ENCODE peak calls at places on chromosomes 13 and 19, in four cellular contexts. F is K562, V is HCT116, L is HepG2. C is an unnamed sample.

GRCh38 chr13:51821666-51822065 is 17.7 kb upstream of the DHRS12 start:
- DNase-seq in V (no peak), F (no peak), L (no peak), C (no peak)

GRCh38 chr13:81957121-81957520 is 1616.2 kb upstream of the SPRY2 start:
- DNase-seq in L (peak), F (no peak), V (no peak), C (no peak)

GRCh38 chr13:80924596-80924995 is 583.7 kb upstream of the SPRY2 start:
- DNase-seq in V (no peak), L (no peak), F (no peak), C (no peak)

GRCh38 chr19:45781282-45782161 is 768 bp downstream of the DMPK start:
- DNase-seq in L (no peak), F (no peak), V (no peak), C (no peak)

GRCh38 chr13:21638319-21639282 is 32.3 kb upstream of the FGF9 start:
- DNase-seq in L (no peak), F (peak), V (no peak), C (no peak)

GRCh38 chr13:67574320-67575233 is 344.4 kb upstream of the PCDH9 start:
- DNase-seq in F (no peak), L (no peak), V (no peak), C (no peak)

GRCh38 chr13:89966524-89966923 is 1381.0 kb upstream of the MIR17HG start:
- DNase-seq in V (no peak), L (no peak), F (no peak), C (no peak)

GRCh38 chr13:34161829-34162544 is 344.0 kb downstream of the RFC3 start:
- DNase-seq in L (peak), V (no peak), F (no peak), C (peak)

GRCh38 chr13:91978571-91978970 is 580.1 kb downstream of the GPC5 start:
- DNase-seq in F (no peak), V (no peak), L (no peak), C (no peak)

GRCh38 chr19:12676384-12676792 is 5.3 kb downstream of the DHPS start:
- DNase-seq in F (peak), L (peak), V (peak), C (peak)

GRCh38 chr13:100423375-100423774 is 165.2 kb downstream of the GGACT start:
- DNase-seq in L (no peak), F (no peak), V (no peak), C (no peak)

GRCh38 chr19:1601613-1602064 is 3.6 kb downstream of the UQCR11 start:
- DNase-seq in V (no peak), F (peak), L (no peak), C (no peak)

GRCh38 chr19:58227964-58228583 is 640 bp upstream of the ZNF544 start:
- DNase-seq in L (no peak), F (no peak), V (no peak), C (no peak)

GRCh38 chr19:52946322-52947310 is 16.1 kb downstream of the ZNF816 start:
- DNase-seq in L (no peak), V (no peak), F (peak), C (no peak)

GRCh38 chr13:92972751-92973150 is 253.9 kb upstream of the GPC6 start:
- DNase-seq in V (no peak), L (no peak), F (no peak), C (no peak)

GRCh38 chr19:5050905-5051304 is 82.0 kb downstream of the KDM4B start:
- DNase-seq in L (no peak), F (no peak), V (no peak), C (no peak)

GRCh38 chr19:3642987-3643386 is 16.4 kb upstream of the CACTIN start:
- DNase-seq in V (peak), F (peak), L (no peak), C (no peak)

GRCh38 chr19:48111280-48111679 is 663 bp upstream of the PLA2G4C start:
- DNase-seq in V (no peak), L (no peak), F (no peak), C (no peak)

GRCh38 chr13:97445504-97446187 is 11.7 kb downstream of the RAP2A start:
- DNase-seq in V (no peak), F (no peak), L (no peak), C (no peak)

DNA sequence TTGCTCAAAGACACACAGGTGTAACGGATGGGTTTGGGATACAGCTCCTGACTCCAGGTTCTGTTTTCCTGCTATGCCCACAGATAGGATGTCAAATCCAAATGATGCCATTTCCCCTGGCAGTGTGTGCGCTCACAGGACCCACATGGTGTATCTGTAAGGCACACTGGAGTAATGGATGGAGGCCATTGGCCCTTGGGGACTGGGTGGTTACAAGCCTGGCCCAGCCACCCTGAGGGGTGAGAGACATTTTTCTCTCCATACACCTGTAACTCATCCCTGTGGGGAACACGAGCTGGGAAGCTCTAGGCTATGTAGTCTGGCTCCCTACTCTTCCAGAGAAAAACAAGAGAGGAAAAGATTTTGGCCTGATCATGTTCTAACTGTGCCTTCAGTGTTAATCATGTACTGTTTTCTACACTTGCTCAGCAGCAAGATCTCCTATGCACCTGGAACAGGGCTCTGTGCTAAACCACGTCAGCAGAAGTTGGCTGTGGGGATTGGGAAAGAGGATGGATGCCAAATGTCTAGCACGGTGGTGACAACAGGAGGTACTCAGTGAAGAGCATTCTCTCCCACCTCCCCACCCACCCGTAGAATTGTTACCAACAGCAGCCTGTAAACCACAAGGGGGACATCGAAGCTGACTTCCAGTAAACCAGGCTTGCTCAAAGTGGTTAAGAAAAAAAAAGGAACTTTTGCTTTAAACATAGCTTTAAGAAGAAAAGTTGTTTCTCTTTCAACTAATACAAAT is 237.0 kb downstream of the LACC1 start:
- DNase-seq in V (no peak), L (no peak), F (no peak), C (no peak)
- H3K27ac ChIP-seq in V (no peak), L (no peak), F (no peak), C (no peak)

DNA sequence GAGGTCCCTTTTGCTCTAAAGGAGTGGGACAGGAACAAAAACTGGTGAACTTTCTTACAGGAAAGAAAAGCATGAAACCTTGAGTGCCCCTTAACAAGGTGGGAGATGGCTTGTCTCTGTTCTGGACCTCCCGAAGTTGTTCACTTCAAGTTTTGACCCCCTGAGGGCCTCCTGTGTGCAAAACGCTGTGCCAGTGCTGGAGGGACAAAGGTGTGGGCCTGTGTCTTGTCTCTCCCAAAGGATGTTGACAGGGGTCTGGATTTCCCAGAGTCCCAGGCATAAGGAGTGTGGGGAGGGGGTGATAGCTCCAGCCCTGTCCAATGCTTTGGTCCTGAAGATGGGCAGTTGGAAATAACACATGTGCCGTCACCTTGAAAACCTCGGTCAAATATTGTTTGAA is 6.5 kb downstream of the ZNF536 start:
- DNase-seq in V (no peak), L (no peak), F (no peak), C (no peak)
- TF ChIP-seq REST in V (no peak), L (no peak), F (no peak), C (no peak)

DNA sequence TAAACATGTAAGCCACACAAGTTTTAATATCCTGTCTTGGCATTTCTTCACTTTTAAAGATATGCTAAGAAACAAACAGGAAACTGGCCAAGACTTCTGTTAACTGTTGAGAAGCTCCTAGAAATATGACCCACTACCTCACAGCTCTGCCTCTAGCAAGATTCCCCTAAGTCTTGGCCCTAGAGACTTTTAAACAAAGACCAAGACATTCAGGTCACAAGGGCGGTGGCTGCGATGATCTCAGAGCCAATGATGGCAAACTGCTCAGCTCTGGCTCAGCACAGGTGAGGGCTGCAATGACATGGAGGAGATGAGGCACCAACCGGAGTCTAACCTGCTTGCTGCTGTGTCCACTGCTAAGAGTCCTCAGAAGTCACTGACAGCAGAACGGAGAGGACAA is 114.8 kb downstream of the SUCLA2 start:
- DNase-seq in V (no peak), L (no peak), F (no peak), C (no peak)
- TF ChIP-seq TCF7L2 in V (no peak), L (no peak), F (no peak), C (no peak)

DNA sequence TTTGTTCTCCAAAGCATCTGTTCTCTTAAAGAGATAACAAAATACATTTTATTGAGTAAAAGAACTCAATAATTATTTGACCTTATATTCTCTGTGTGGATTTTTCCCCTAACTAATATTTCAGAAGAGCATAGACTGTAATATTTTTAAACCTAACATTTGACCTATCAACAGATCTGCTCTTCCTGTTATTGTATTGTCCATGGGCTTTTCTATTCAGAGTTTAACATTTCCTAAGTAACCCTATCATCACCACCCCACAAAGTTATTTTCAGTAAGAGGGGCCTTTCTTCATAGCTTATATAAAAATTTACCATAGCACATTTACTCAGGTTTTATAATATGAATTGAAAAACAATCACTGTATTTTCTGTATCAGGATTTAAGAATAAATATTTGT is 17.5 kb downstream of the POLR1D start:
- DNase-seq in V (no peak), L (no peak), F (no peak), C (no peak)
- H3K27ac ChIP-seq in V (no peak), L (no peak), F (no peak), C (no peak)

GRCh38 chr19:17687857-17688784 is at the start of gene UNC13A:
- DNase-seq in F (peak), V (no peak), L (no peak), C (no peak)
- TF ChIP-seq REST in F (peak), V (peak), L (peak), C (peak)

GRCh38 chr13:42875448-42876269 is 94.3 kb downstream of the FAM216B start:
- DNase-seq in V (no peak), L (no peak), F (no peak), C (no peak)
- TF ChIP-seq TCF7L2 in V (no peak), L (no peak), F (no peak), C (no peak)

GRCh38 chr13:110014719-110015118 is 228.3 kb upstream of the IRS2 start:
- DNase-seq in L (no peak), V (no peak), F (no peak), C (no peak)

GRCh38 chr13:110015253-110015652 is 228.9 kb upstream of the IRS2 start:
- DNase-seq in L (no peak), F (no peak), V (no peak), C (no peak)

GRCh38 chr13:110008816-110009215 is 222.4 kb upstream of the IRS2 start:
- DNase-seq in V (no peak), F (no peak), L (no peak), C (no peak)

GRCh38 chr13:110010433-110011135 is 224.2 kb upstream of the IRS2 start:
- DNase-seq in L (no peak), F (no peak), V (no peak), C (no peak)

GRCh38 chr13:110012102-110012739 is 225.8 kb upstream of the IRS2 start:
- DNase-seq in L (peak), F (no peak), V (peak), C (no peak)
- H3K27ac ChIP-seq in L (no peak), F (no peak), V (peak), C (no peak)

GRCh38 chr13:27505792-27506191 is 55.4 kb upstream of the MTIF3 start:
- DNase-seq in V (no peak), L (no peak), F (no peak), C (no peak)
- TF ChIP-seq REST in V (no peak), L (no peak), F (no peak), C (no peak)

GRCh38 chr19:38975861-38976271 is 324 bp upstream of the FBXO17 start:
- DNase-seq in F (no peak), V (no peak), L (peak), C (peak)

GRCh38 chr19:38978315-38978689 is 2.8 kb upstream of the FBXO17 start:
- DNase-seq in V (no peak), L (no peak), F (no peak), C (no peak)

GRCh38 chr19:38974599-38975213 is 836 bp downstream of the FBXO17 start:
- DNase-seq in F (peak), L (no peak), V (no peak), C (no peak)

GRCh38 chr19:38977445-38978314 is 2.1 kb upstream of the FBXO17 start:
- DNase-seq in F (no peak), L (no peak), V (no peak), C (peak)

DNA sequence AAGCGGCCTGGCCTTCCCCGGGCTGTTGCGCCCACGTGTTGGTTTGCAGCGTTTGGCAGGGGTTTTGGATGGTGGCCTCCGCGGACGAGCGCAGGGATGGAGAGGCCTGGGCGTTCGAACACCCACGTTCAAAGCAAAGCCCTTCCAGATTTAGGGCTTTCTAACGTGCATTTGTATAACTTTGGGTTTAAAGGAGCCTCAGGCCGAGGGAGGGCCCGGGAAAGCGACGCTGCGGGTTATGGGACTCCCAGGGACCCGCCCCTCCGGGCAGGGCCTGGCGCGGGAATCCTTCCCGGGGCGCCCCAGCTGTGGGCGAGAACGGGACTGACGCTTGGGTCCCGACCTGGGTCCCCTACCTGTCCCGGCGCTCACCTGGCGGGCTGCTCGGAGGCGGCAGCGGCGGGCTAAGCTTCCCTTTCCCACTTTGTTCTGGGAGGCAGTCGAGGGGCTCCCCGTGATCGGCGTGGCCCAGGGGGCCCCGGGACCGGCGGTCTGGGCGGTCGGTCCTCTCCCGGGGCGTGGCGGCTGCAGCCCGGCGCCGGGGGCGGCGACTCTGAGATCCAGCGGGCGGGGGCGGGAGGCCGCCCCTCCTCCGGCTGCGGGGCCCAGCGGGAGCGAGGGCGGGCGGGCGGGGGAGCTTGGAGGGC is at the start of gene FBXO17:
- DNase-seq in V (no peak), F (peak), L (peak), C (peak)
- TF ChIP-seq TCF7L2 in V (no peak), F (no peak), L (no peak), C (no peak)

C was measured in Panc1.